ENCODE peak calls at places on chromosomes 13 and 19, in six cellular contexts. G, J, W, P, N and A are unnamed samples.

GRCh38 chr13:70098669-70099068 is 9.0 kb upstream of the ATXN8OS start:
- DNase-seq in G (no peak), J (no peak), W (no peak), P (no peak), N (no peak), A (no peak)

GRCh38 chr13:36715841-36716240 is 42.0 kb downstream of the SERTM1 start:
- DNase-seq in G (no peak), J (no peak), W (no peak), P (no peak), N (no peak), A (no peak)

GRCh38 chr19:38878575-38879399 is 712 bp upstream of the RINL start:
- DNase-seq in G (no peak), J (no peak), W (no peak), P (no peak), N (no peak), A (no peak)

GRCh38 chr13:112102243-112102642 is 35.3 kb downstream of the SOX1 start:
- DNase-seq in G (no peak), J (no peak), W (peak), P (no peak), N (peak), A (no peak)

GRCh38 chr13:99124695-99125334 is 75.8 kb upstream of the UBAC2 start:
- DNase-seq in G (no peak), J (no peak), W (no peak), P (no peak), N (no peak), A (no peak)

GRCh38 chr19:35727956-35728706 is 10.3 kb downstream of the KMT2B start:
- DNase-seq in G (no peak), J (no peak), W (no peak), P (no peak), N (no peak), A (no peak)

GRCh38 chr13:100941811-100942361 is 267.3 kb upstream of the TMTC4 start:
- DNase-seq in G (no peak), J (no peak), W (no peak), P (no peak), N (no peak), A (no peak)

GRCh38 chr13:46617885-46618284 is 64.9 kb downstream of the LRCH1 start:
- DNase-seq in G (no peak), J (no peak), W (no peak), P (no peak), N (no peak), A (no peak)

GRCh38 chr13:57270493-57270892 is 103.5 kb downstream of the PRR20E start:
- DNase-seq in G (no peak), J (no peak), W (no peak), P (no peak), N (no peak), A (no peak)

GRCh38 chr19:56748443-56748842 is 76.9 kb upstream of the ZNF835 start:
- DNase-seq in G (no peak), J (no peak), W (no peak), P (no peak), N (peak), A (no peak)

GRCh38 chr19:47056416-47056815 is 8.0 kb upstream of the TMEM160 start:
- DNase-seq in G (no peak), J (no peak), W (no peak), P (no peak), N (no peak), A (no peak)

GRCh38 chr19:11735375-11735774 is 3.4 kb downstream of the ZNF823 start:
- DNase-seq in G (no peak), J (no peak), W (peak), P (peak), N (no peak), A (no peak)

DNA sequence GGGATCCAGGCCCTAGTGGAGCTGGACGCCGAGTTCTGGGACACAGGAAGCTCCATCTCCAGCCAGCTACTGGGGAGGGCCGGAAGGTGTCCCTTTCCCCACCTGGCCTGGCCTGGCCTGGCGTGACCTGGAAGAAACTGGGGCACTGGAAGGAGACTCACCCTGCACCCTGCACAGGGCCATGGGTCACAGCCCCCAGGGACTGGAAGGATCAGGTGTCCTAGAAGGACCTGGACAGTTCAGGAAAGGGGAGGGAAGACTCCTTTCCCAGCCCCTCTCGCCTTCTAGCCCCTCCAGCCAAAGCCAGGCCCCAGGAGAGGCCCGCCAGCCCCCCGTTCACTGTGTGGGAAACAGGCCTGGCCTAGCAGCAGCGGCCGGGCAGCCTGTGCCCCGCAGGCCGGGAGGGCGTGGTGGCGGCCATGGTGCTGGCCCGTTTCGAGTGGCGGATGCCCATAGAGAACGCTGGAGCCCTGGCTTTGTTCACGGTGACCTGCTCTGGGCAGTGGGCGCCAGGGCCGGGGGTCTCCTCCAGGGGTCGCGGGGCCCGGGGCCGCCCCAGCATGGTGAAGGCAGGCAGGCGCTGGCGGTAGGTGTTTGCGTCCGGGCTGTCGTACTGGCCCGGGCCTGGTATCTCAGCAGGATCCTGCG is 2.8 kb upstream of the SHC2 start:
- DNase-seq in G (no peak), J (no peak), W (no peak), P (no peak), N (no peak), A (no peak)
- TF ChIP-seq CTCF in G (no peak), J (no peak), W (no peak), P (no peak), N (no peak), A (no peak)

DNA sequence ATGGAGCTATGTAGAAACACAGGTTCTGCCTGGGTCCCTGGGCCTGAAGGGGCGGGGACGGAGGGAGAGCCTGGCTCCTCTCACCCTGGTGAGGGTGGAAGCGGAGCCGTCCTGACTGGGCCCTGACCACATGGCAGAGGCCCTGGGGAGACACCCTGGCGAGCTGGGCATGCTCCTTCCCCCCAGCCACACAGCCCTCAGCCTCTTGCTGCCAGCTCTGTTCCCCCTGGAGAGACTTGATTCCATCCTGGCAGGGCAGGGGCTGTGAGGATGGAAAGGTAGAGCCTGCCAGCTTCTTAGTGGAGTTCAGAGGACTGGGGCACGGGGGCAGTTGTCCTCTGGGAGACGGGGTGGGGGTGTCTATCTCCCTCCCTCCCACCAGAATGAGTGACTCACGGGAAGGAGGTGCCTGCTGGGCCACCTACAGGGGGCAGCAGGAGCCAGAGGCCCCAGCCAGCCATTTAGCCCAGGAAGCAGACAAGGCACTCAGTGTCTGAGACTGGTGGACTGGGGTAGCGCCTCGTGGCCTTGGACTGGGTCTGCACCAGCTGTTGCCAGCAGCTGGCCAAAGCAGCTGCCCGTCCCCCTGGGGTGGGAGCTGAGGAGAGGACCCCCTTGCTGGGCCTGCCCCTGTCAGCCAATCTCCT is 22.8 kb upstream of the RNF17 start:
- DNase-seq in G (no peak), J (no peak), W (no peak), P (no peak), N (no peak), A (no peak)
- TF ChIP-seq CTCF in G (no peak), J (no peak), W (no peak), P (no peak), N (peak), A (peak)

GRCh38 chr19:1567116-1567847 is 843 bp downstream of the MEX3D start:
- DNase-seq in G (peak), J (no peak), W (peak), P (no peak), N (no peak), A (no peak)
- TF ChIP-seq CTCF in G (no peak), J (no peak), W (no peak), P (no peak), N (no peak), A (no peak)

GRCh38 chr19:40713939-40714338 is 2.7 kb downstream of the COQ8B start:
- DNase-seq in G (no peak), J (no peak), W (no peak), P (no peak), N (no peak), A (no peak)

GRCh38 chr19:40717325-40717879 is 490 bp downstream of the ITPKC start:
- DNase-seq in G (no peak), J (peak), W (peak), P (peak), N (no peak), A (no peak)

GRCh38 chr19:40716655-40717324 is at the start of the genes COQ8B and ITPKC:
- DNase-seq in G (peak), J (peak), W (peak), P (peak), N (peak), A (peak)

GRCh38 chr19:40716031-40716654 is 543 bp downstream of the COQ8B start:
- DNase-seq in G (no peak), J (peak), W (peak), P (peak), N (no peak), A (no peak)

GRCh38 chr19:40714519-40715299 is 2.0 kb downstream of the COQ8B start:
- DNase-seq in G (peak), J (peak), W (peak), P (peak), N (peak), A (peak)
- TF ChIP-seq CTCF in G (no peak), J (no peak), W (no peak), P (no peak), N (no peak), A (no peak)

DNA sequence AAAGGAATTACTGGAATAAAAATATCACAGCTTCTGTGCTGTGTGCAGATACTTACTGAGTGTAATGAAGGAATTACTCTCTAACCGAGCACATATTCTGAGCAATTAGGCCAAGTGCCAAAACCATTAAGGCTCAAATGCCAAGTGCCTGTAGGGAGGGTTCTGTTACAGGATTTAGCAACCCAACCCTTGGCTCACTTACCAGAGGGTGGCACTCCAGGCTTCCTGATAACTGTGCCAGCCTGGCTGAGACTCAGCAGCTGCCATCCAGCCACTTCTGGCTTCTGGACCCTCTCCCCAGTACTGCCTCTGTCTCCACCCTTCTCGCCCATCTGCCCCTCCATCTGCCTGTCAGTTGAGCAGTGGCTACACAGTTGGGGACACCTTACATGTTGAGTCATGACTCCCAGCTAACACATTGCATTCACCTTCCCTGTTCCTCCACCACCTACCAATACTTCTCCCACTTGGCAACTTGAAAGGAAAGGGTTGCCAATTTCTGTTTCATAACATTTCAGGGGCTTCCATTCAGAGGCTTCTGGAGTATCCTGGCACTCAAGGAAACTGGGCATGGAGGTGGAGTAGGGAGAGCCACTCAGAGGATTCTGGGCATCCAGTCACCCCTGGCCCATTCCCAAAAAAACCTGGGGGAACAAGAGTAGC is 110.5 kb downstream of the COG6 start:
- DNase-seq in G (peak), J (no peak), W (peak), P (peak), N (no peak), A (no peak)
- TF ChIP-seq CTCF in G (peak), J (peak), W (no peak), P (no peak), N (peak), A (peak)

DNA sequence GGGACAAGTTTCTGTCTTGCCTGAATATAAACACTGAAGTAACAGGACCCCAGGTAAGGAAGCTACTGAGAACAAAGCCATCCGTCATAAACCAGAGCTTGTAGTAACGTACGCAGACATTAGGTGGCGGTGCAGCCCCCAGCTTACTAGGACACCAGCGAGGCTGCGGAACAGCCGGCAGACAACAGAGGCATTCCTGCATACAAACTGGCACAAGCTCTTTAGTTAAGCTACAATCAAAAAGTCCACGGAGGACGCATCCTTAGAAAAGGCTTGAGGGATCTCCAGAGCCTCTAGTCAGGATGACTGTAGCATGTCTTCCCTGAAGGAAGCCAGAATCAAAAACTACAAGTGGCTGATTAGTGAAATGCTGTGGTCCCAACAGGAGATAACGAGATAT is 26.2 kb downstream of the ZNF160 start:
- DNase-seq in G (peak), J (no peak), W (peak), P (no peak), N (no peak), A (no peak)
- TF ChIP-seq CTCF in G (peak), J (peak), W (no peak), P (no peak), N (no peak), A (peak)

GRCh38 chr13:20573636-20574035 is 6.7 kb downstream of the IFT88 start:
- DNase-seq in G (no peak), J (no peak), W (no peak), P (no peak), N (no peak), A (no peak)
- TF ChIP-seq CTCF in G (no peak), J (no peak), W (no peak), P (no peak), N (no peak), A (no peak)

DNA sequence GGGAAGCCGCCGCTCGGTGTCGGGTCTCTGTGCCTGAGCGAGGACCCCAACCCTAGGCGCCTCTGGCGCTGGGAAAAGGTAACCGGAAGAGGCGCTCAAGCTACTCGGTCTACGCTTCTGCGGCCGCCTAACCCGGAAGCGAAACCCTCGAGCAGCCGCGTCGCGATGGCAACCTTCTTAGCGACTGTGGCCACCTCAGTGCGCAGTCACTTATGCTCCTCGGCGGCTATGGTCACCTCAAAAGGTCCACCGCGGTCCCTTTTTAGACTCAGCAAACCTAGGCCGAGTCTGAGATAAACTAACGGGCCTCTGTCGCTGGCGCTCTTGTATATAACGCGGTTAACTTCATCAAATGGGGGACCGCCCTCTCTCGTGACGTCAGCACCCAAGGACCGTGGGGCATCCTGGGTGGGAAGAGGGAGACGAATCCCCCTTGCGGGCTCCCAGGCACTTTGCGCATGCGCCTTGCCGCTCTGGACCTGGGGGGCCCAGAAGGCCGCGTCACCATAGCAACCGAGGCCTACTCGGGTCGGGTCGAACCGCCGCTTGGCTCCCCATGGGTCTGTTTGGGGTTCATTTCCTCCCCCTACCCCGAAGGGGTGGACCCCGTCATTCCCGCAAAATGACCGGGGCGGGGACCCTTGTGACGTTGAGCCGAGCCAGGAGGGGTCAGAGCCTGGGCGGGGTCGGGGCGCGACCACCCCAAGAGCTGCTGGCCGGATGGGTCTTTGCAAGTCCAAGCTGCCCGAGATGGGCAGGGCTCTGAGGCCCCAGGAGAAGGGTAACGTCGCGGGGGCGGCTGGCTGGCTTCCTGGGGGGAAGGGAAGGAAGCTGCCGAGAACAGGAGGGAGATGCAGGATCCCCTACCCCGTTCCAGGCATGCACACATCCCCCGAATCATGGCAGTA is at the start of gene GTF2F1:
- DNase-seq in G (peak), J (peak), W (peak), P (peak), N (peak), A (peak)
- TF ChIP-seq CTCF in G (peak), J (no peak), W (no peak), P (no peak), N (no peak), A (peak)